ENCODE peak calls at places on chromosome 20, in eight cellular contexts. One of them, this sample, is unnamed.
A peak's percentile ranks its signal among the peaks of the same experiment; 100 is the strongest.

GRCh38 chr20:61408951-61409740 is 157.1 kb downstream of the CDH4 start:
- DNase-seq in cardiac fibroblast: no peak
- DNase-seq in Caco-2: no peak
- DNase-seq in A549: no peak
- DNase-seq in endodermal cell: no peak
- DNase-seq in type B pancreatic cell: no peak
- DNase-seq in MM.1S: no peak
- DNase-seq in mucosa of descending colon: no peak
- DNase-seq in this sample: no peak

GRCh38 chr20:59044796-59045195 is 2.2 kb upstream of the PRELID3B start:
- DNase-seq in cardiac fibroblast: no peak
- DNase-seq in Caco-2: no peak
- DNase-seq in A549: no peak
- DNase-seq in endodermal cell: no peak
- DNase-seq in type B pancreatic cell: no peak
- DNase-seq in MM.1S: no peak
- DNase-seq in mucosa of descending colon: no peak
- DNase-seq in this sample: no peak

GRCh38 chr20:12252793-12253192 is 335.1 kb downstream of the BTBD3 start:
- DNase-seq in cardiac fibroblast: no peak
- DNase-seq in Caco-2: no peak
- DNase-seq in A549: no peak
- DNase-seq in endodermal cell: peak; percentile 67
- DNase-seq in type B pancreatic cell: no peak
- DNase-seq in MM.1S: no peak
- DNase-seq in mucosa of descending colon: no peak
- DNase-seq in this sample: no peak

GRCh38 chr20:20463933-20464374 is 96.0 kb downstream of the INSM1 start:
- DNase-seq in cardiac fibroblast: peak; percentile 28
- DNase-seq in Caco-2: no peak
- DNase-seq in A549: no peak
- DNase-seq in endodermal cell: peak; percentile 80
- DNase-seq in type B pancreatic cell: no peak
- DNase-seq in MM.1S: no peak
- DNase-seq in mucosa of descending colon: no peak
- DNase-seq in this sample: no peak

GRCh38 chr20:52209154-52209571 is 17.6 kb upstream of the ZFP64 start:
- DNase-seq in cardiac fibroblast: no peak
- DNase-seq in Caco-2: no peak
- DNase-seq in A549: no peak
- DNase-seq in endodermal cell: peak; percentile 80
- DNase-seq in type B pancreatic cell: no peak
- DNase-seq in MM.1S: no peak
- DNase-seq in mucosa of descending colon: no peak
- DNase-seq in this sample: no peak

GRCh38 chr20:52539891-52540290 is 348.3 kb upstream of the ZFP64 start:
- DNase-seq in cardiac fibroblast: no peak
- DNase-seq in Caco-2: peak; percentile 47
- DNase-seq in A549: no peak
- DNase-seq in endodermal cell: no peak
- DNase-seq in type B pancreatic cell: no peak
- DNase-seq in MM.1S: no peak
- DNase-seq in mucosa of descending colon: no peak
- DNase-seq in this sample: no peak

GRCh38 chr20:47680804-47681529 is 104.3 kb downstream of the SULF2 start:
- DNase-seq in cardiac fibroblast: no peak
- DNase-seq in Caco-2: peak; percentile 58
- DNase-seq in A549: no peak
- DNase-seq in endodermal cell: no peak
- DNase-seq in type B pancreatic cell: no peak
- DNase-seq in MM.1S: no peak
- DNase-seq in mucosa of descending colon: no peak
- DNase-seq in this sample: no peak

GRCh38 chr20:63945921-63946920 is 10.0 kb downstream of the UCKL1 start:
- DNase-seq in cardiac fibroblast: no peak
- DNase-seq in Caco-2: no peak
- DNase-seq in A549: no peak
- DNase-seq in endodermal cell: no peak
- DNase-seq in type B pancreatic cell: no peak
- DNase-seq in MM.1S: no peak
- DNase-seq in mucosa of descending colon: peak; percentile 26
- DNase-seq in this sample: no peak

GRCh38 chr20:11716239-11716944 is 201.3 kb upstream of the BTBD3 start:
- DNase-seq in cardiac fibroblast: peak; percentile 72
- DNase-seq in Caco-2: peak; percentile 67
- DNase-seq in A549: peak; percentile 78
- DNase-seq in endodermal cell: peak; percentile 81
- DNase-seq in type B pancreatic cell: no peak
- DNase-seq in MM.1S: no peak
- DNase-seq in mucosa of descending colon: no peak
- DNase-seq in this sample: peak; percentile 59

GRCh38 chr20:17854307-17854903 is 114.2 kb downstream of the SNX5 start:
- DNase-seq in cardiac fibroblast: peak; percentile 55
- DNase-seq in Caco-2: peak; percentile 61
- DNase-seq in A549: peak; percentile 39
- DNase-seq in endodermal cell: peak; percentile 89
- DNase-seq in type B pancreatic cell: no peak
- DNase-seq in MM.1S: peak; percentile 51
- DNase-seq in mucosa of descending colon: peak; percentile 83
- DNase-seq in this sample: peak; percentile 25

DNA sequence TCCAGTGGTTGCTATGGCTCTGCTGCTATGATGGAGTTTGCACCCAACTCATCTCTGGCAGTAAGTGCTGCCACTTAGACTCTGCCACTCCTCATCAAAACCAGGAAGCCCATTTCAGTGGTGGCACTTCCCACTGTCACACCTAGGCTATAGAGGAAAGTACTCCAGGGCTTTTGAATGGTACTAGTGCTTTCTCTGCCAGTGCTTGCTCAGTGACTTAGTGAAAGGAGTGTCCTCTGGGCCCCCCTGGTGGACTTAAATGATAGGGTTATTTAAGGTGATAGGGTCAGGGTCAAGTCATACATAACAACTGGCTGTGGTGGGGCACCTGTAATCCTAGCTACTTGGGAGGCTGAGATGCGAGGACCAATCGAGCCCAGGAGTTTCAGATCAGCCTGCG is 22.8 kb downstream of the FITM2 start:
- DNase-seq in cardiac fibroblast: no peak
- DNase-seq in Caco-2: peak; percentile 26
- DNase-seq in A549: no peak
- DNase-seq in endodermal cell: no peak
- DNase-seq in type B pancreatic cell: no peak
- DNase-seq in MM.1S: no peak
- DNase-seq in mucosa of descending colon: no peak
- DNase-seq in this sample: no peak
- TF ChIP-seq CTCF in cardiac fibroblast: peak; percentile 3
- TF ChIP-seq CTCF in Caco-2: peak; percentile 16
- TF ChIP-seq CTCF in A549: no peak
- TF ChIP-seq CTCF in endodermal cell: peak; percentile 55
- TF ChIP-seq CTCF in type B pancreatic cell: no peak
- TF ChIP-seq CTCF in MM.1S: no peak
- TF ChIP-seq CTCF in mucosa of descending colon: no peak
- TF ChIP-seq CTCF in this sample: no peak

GRCh38 chr20:14067631-14068030 is 72.3 kb downstream of the MACROD2 start:
- DNase-seq in cardiac fibroblast: no peak
- DNase-seq in Caco-2: no peak
- DNase-seq in A549: peak; percentile 19
- DNase-seq in endodermal cell: no peak
- DNase-seq in type B pancreatic cell: no peak
- DNase-seq in MM.1S: no peak
- DNase-seq in mucosa of descending colon: no peak
- DNase-seq in this sample: no peak
- TF ChIP-seq CTCF in cardiac fibroblast: no peak
- TF ChIP-seq CTCF in Caco-2: no peak
- TF ChIP-seq CTCF in A549: no peak
- TF ChIP-seq CTCF in endodermal cell: no peak
- TF ChIP-seq CTCF in type B pancreatic cell: no peak
- TF ChIP-seq CTCF in MM.1S: no peak
- TF ChIP-seq CTCF in mucosa of descending colon: no peak
- TF ChIP-seq CTCF in this sample: no peak

GRCh38 chr20:62737971-62738881 is 29.6 kb downstream of the NTSR1 start:
- DNase-seq in cardiac fibroblast: no peak
- DNase-seq in Caco-2: no peak
- DNase-seq in A549: no peak
- DNase-seq in endodermal cell: no peak
- DNase-seq in type B pancreatic cell: no peak
- DNase-seq in MM.1S: no peak
- DNase-seq in mucosa of descending colon: peak; percentile 19
- DNase-seq in this sample: no peak
- TF ChIP-seq CTCF in cardiac fibroblast: no peak
- TF ChIP-seq CTCF in Caco-2: no peak
- TF ChIP-seq CTCF in A549: no peak
- TF ChIP-seq CTCF in endodermal cell: no peak
- TF ChIP-seq CTCF in type B pancreatic cell: no peak
- TF ChIP-seq CTCF in MM.1S: no peak
- TF ChIP-seq CTCF in mucosa of descending colon: no peak
- TF ChIP-seq CTCF in this sample: no peak

GRCh38 chr20:32247957-32248497 is 29.4 kb upstream of the KIF3B start:
- DNase-seq in cardiac fibroblast: peak; percentile 17
- DNase-seq in Caco-2: no peak
- DNase-seq in A549: no peak
- DNase-seq in endodermal cell: no peak
- DNase-seq in type B pancreatic cell: no peak
- DNase-seq in MM.1S: no peak
- DNase-seq in mucosa of descending colon: no peak
- DNase-seq in this sample: no peak

GRCh38 chr20:32240220-32240619 is 32.5 kb downstream of the POFUT1 start:
- DNase-seq in cardiac fibroblast: no peak
- DNase-seq in Caco-2: peak; percentile 68
- DNase-seq in A549: no peak
- DNase-seq in endodermal cell: no peak
- DNase-seq in type B pancreatic cell: no peak
- DNase-seq in MM.1S: no peak
- DNase-seq in mucosa of descending colon: no peak
- DNase-seq in this sample: peak; percentile 16

GRCh38 chr20:32244959-32245358 is 32.5 kb upstream of the KIF3B start:
- DNase-seq in cardiac fibroblast: no peak
- DNase-seq in Caco-2: no peak
- DNase-seq in A549: no peak
- DNase-seq in endodermal cell: no peak
- DNase-seq in type B pancreatic cell: no peak
- DNase-seq in MM.1S: no peak
- DNase-seq in mucosa of descending colon: no peak
- DNase-seq in this sample: no peak

GRCh38 chr20:32241807-32242206 is 34.1 kb downstream of the POFUT1 start:
- DNase-seq in cardiac fibroblast: no peak
- DNase-seq in Caco-2: no peak
- DNase-seq in A549: no peak
- DNase-seq in endodermal cell: no peak
- DNase-seq in type B pancreatic cell: no peak
- DNase-seq in MM.1S: no peak
- DNase-seq in mucosa of descending colon: no peak
- DNase-seq in this sample: no peak

GRCh38 chr20:32244150-32244823 is 33.2 kb upstream of the KIF3B start:
- DNase-seq in cardiac fibroblast: no peak
- DNase-seq in Caco-2: no peak
- DNase-seq in A549: no peak
- DNase-seq in endodermal cell: no peak
- DNase-seq in type B pancreatic cell: no peak
- DNase-seq in MM.1S: no peak
- DNase-seq in mucosa of descending colon: no peak
- DNase-seq in this sample: no peak
- TF ChIP-seq CTCF in cardiac fibroblast: no peak
- TF ChIP-seq CTCF in Caco-2: no peak
- TF ChIP-seq CTCF in A549: no peak
- TF ChIP-seq CTCF in endodermal cell: no peak
- TF ChIP-seq CTCF in type B pancreatic cell: no peak
- TF ChIP-seq CTCF in MM.1S: no peak
- TF ChIP-seq CTCF in mucosa of descending colon: no peak
- TF ChIP-seq CTCF in this sample: no peak

GRCh38 chr20:214383-214782 is 12.7 kb upstream of the DEFB129 start:
- DNase-seq in cardiac fibroblast: no peak
- DNase-seq in Caco-2: no peak
- DNase-seq in A549: no peak
- DNase-seq in endodermal cell: no peak
- DNase-seq in type B pancreatic cell: no peak
- DNase-seq in MM.1S: no peak
- DNase-seq in mucosa of descending colon: no peak
- DNase-seq in this sample: no peak

GRCh38 chr20:217266-217665 is 9.8 kb upstream of the DEFB129 start:
- DNase-seq in cardiac fibroblast: no peak
- DNase-seq in Caco-2: no peak
- DNase-seq in A549: no peak
- DNase-seq in endodermal cell: no peak
- DNase-seq in type B pancreatic cell: no peak
- DNase-seq in MM.1S: no peak
- DNase-seq in mucosa of descending colon: no peak
- DNase-seq in this sample: no peak

GRCh38 chr20:215796-216195 is 11.3 kb upstream of the DEFB129 start:
- DNase-seq in cardiac fibroblast: no peak
- DNase-seq in Caco-2: no peak
- DNase-seq in A549: no peak
- DNase-seq in endodermal cell: no peak
- DNase-seq in type B pancreatic cell: no peak
- DNase-seq in MM.1S: no peak
- DNase-seq in mucosa of descending colon: no peak
- DNase-seq in this sample: no peak

GRCh38 chr20:221258-221830 is 5.7 kb upstream of the DEFB129 start:
- DNase-seq in cardiac fibroblast: no peak
- DNase-seq in Caco-2: no peak
- DNase-seq in A549: no peak
- DNase-seq in endodermal cell: no peak
- DNase-seq in type B pancreatic cell: no peak
- DNase-seq in MM.1S: no peak
- DNase-seq in mucosa of descending colon: no peak
- DNase-seq in this sample: no peak

DNA sequence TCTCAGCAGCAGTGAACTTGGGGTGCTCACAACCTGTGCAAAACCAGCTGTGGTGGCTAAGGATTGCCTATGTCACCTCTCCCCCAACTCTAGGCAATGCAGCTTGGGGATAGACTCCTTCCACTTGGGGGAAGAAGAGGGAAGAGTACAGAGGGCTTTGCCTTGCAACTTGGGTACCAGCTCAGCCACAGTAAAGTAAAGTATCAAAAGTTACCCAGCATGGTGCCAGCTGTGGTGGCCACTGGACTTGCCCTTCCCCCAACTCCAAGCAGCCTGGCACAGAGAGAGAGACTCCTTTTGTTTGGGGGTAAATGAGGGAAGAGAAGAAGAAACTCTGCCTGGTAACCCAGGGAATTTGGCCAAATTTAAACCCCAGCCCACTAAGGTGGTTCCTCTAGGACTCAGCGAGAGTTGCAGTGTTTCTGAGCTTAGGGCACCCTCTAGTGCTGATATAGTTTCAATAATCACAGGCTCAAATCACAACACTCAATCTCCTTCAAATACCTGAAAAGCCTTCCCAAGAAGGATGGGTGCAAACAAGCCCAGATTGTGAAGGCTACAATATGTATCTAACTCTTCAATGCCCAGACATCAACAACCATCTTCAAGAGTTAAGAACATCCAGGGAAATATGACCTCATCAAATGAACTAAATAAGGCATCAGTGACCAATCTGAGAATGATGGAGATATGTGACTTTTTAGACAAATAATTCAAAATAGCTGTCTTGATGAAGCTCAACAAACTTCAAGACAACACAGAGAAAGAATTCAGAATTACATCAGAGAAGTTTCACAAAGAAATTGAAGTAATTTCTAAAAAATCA is 7.6 kb upstream of the DEFB129 start:
- DNase-seq in cardiac fibroblast: peak; percentile 28
- DNase-seq in Caco-2: peak; percentile 54
- DNase-seq in A549: peak; percentile 49
- DNase-seq in endodermal cell: peak; percentile 69
- DNase-seq in type B pancreatic cell: no peak
- DNase-seq in MM.1S: no peak
- DNase-seq in mucosa of descending colon: no peak
- DNase-seq in this sample: no peak
- TF ChIP-seq CTCF in cardiac fibroblast: peak; percentile 23
- TF ChIP-seq CTCF in Caco-2: peak; percentile 58
- TF ChIP-seq CTCF in A549: peak; percentile 69
- TF ChIP-seq CTCF in endodermal cell: peak; percentile 83
- TF ChIP-seq CTCF in type B pancreatic cell: peak; percentile 65
- TF ChIP-seq CTCF in MM.1S: peak; percentile 47
- TF ChIP-seq CTCF in mucosa of descending colon: no peak
- TF ChIP-seq CTCF in this sample: peak; percentile 54

GRCh38 chr20:25223179-25223661 is 24.7 kb upstream of the PYGB start:
- DNase-seq in cardiac fibroblast: peak; percentile 97
- DNase-seq in Caco-2: peak; percentile 46
- DNase-seq in A549: peak; percentile 92
- DNase-seq in endodermal cell: peak; percentile 90
- DNase-seq in type B pancreatic cell: no peak
- DNase-seq in MM.1S: no peak
- DNase-seq in mucosa of descending colon: peak; percentile 66
- DNase-seq in this sample: peak; percentile 92
- TF ChIP-seq CTCF in cardiac fibroblast: peak; percentile 34
- TF ChIP-seq CTCF in Caco-2: no peak
- TF ChIP-seq CTCF in A549: peak; percentile 47
- TF ChIP-seq CTCF in endodermal cell: peak; percentile 60
- TF ChIP-seq CTCF in type B pancreatic cell: no peak
- TF ChIP-seq CTCF in MM.1S: no peak
- TF ChIP-seq CTCF in mucosa of descending colon: no peak
- TF ChIP-seq CTCF in this sample: peak; percentile 45

This sample was measured in PC-9.